ENCODE peak calls at places on chromosomes 2 and 18, in seven cellular contexts. C, W, D, Q, Y, G and P are unnamed samples.

GRCh38 chr18:77103181-77103875 is 29.3 kb downstream of the MBP start:
- DNase-seq in C (no peak), W (no peak), D (no peak), Q (no peak), Y (no peak), G (no peak), P (no peak)

GRCh38 chr18:41096504-41096903 is 858.5 kb upstream of the PIK3C3 start:
- DNase-seq in C (no peak), W (no peak), D (no peak), Q (no peak), Y (no peak), G (peak), P (no peak)

GRCh38 chr2:21422050-21422449 is 298.3 kb downstream of the TDRD15 start:
- DNase-seq in C (no peak), W (peak), D (peak), Q (no peak), Y (peak), G (no peak), P (no peak)

GRCh38 chr18:50410894-50411293 is 36.0 kb downstream of the SKA1 start:
- DNase-seq in C (no peak), W (no peak), D (no peak), Q (no peak), Y (no peak), G (no peak), P (no peak)

GRCh38 chr2:105575626-105576025 is 169.1 kb upstream of the NCK2 start:
- DNase-seq in C (no peak), W (no peak), D (no peak), Q (no peak), Y (no peak), G (no peak), P (no peak)

GRCh38 chr2:65377556-65378307 is 54.7 kb downstream of the SPRED2 start:
- DNase-seq in C (no peak), W (no peak), D (no peak), Q (no peak), Y (no peak), G (peak), P (peak)

GRCh38 chr2:37026050-37026449 is 58.1 kb downstream of the HEATR5B start:
- DNase-seq in C (no peak), W (peak), D (peak), Q (peak), Y (peak), G (no peak), P (no peak)

GRCh38 chr2:29115797-29116781 is 874 bp downstream of the CLIP4 start:
- DNase-seq in C (peak), W (no peak), D (no peak), Q (no peak), Y (no peak), G (peak), P (peak)

GRCh38 chr18:58615150-58616132 is 13.4 kb downstream of the ALPK2 start:
- DNase-seq in C (peak), W (no peak), D (no peak), Q (no peak), Y (no peak), G (no peak), P (no peak)

GRCh38 chr18:28091197-28091596 is 85.7 kb downstream of the CDH2 start:
- DNase-seq in C (no peak), W (no peak), D (no peak), Q (no peak), Y (peak), G (no peak), P (no peak)

GRCh38 chr2:145569108-145569507 is 1049.2 kb upstream of the ZEB2 start:
- DNase-seq in C (no peak), W (no peak), D (no peak), Q (no peak), Y (no peak), G (no peak), P (no peak)

GRCh38 chr2:200219400-200220113 is 86.9 kb upstream of the SPATS2L start:
- DNase-seq in C (no peak), W (no peak), D (no peak), Q (no peak), Y (peak), G (no peak), P (no peak)

GRCh38 chr18:48927286-48928080 is 23.3 kb downstream of the SMAD7 start:
- DNase-seq in C (no peak), W (no peak), D (no peak), Q (no peak), Y (no peak), G (no peak), P (no peak)

GRCh38 chr2:233244818-233245217 is 6.7 kb upstream of the ATG16L1 start:
- DNase-seq in C (no peak), W (no peak), D (no peak), Q (peak), Y (no peak), G (no peak), P (no peak)

GRCh38 chr18:3485153-3486149 is 35.5 kb downstream of the TGIF1 start:
- DNase-seq in C (no peak), W (no peak), D (no peak), Q (no peak), Y (no peak), G (no peak), P (no peak)

GRCh38 chr2:129619471-129619870 is 360.0 kb upstream of the RAB6C start:
- DNase-seq in C (no peak), W (no peak), D (no peak), Q (no peak), Y (no peak), G (no peak), P (no peak)

GRCh38 chr2:162795312-162795711 is 43.3 kb downstream of the KCNH7 start:
- DNase-seq in C (no peak), W (no peak), D (no peak), Q (no peak), Y (peak), G (no peak), P (no peak)

GRCh38 chr2:220619525-220620267 is 952.4 kb downstream of the EPHA4 start:
- DNase-seq in C (no peak), W (no peak), D (no peak), Q (peak), Y (no peak), G (no peak), P (no peak)

GRCh38 chr2:164430166-164430783 is 191.0 kb downstream of the GRB14 start:
- DNase-seq in C (no peak), W (no peak), D (no peak), Q (peak), Y (peak), G (peak), P (peak)

GRCh38 chr2:76953733-76954347 is 568.3 kb downstream of the LRRTM4 start:
- DNase-seq in C (peak), W (peak), D (no peak), Q (no peak), Y (peak), G (peak), P (peak)

GRCh38 chr2:69494126-69494525 is 56.9 kb upstream of the NFU1 start:
- DNase-seq in C (no peak), W (no peak), D (no peak), Q (no peak), Y (no peak), G (no peak), P (no peak)

GRCh38 chr18:39487932-39488331 is 1922.3 kb upstream of the CELF4 start:
- DNase-seq in C (no peak), W (no peak), D (no peak), Q (no peak), Y (no peak), G (no peak), P (no peak)

GRCh38 chr2:100767224-100767653 is 52.7 kb upstream of the NPAS2 start:
- DNase-seq in C (no peak), W (no peak), D (no peak), Q (peak), Y (no peak), G (peak), P (no peak)

GRCh38 chr18:79526468-79527460 is 131.0 kb downstream of the NFATC1 start:
- DNase-seq in C (no peak), W (no peak), D (no peak), Q (no peak), Y (no peak), G (peak), P (no peak)

GRCh38 chr2:45895477-45895876 is 244.0 kb downstream of the PRKCE start:
- DNase-seq in C (no peak), W (no peak), D (no peak), Q (no peak), Y (no peak), G (no peak), P (peak)
- H3K9ac ChIP-seq in C (no peak), W (no peak), D (no peak), Q (no peak), Y (no peak), G (no peak), P (no peak)

GRCh38 chr2:119808516-119809147 is 48.9 kb downstream of the PTPN4 start:
- DNase-seq in C (no peak), W (peak), D (no peak), Q (no peak), Y (no peak), G (peak), P (no peak)

GRCh38 chr2:119810039-119810630 is 50.4 kb downstream of the PTPN4 start:
- DNase-seq in C (no peak), W (no peak), D (no peak), Q (no peak), Y (peak), G (no peak), P (peak)

GRCh38 chr2:119814216-119814615 is 54.5 kb downstream of the PTPN4 start:
- DNase-seq in C (no peak), W (no peak), D (no peak), Q (no peak), Y (no peak), G (no peak), P (no peak)

DNA sequence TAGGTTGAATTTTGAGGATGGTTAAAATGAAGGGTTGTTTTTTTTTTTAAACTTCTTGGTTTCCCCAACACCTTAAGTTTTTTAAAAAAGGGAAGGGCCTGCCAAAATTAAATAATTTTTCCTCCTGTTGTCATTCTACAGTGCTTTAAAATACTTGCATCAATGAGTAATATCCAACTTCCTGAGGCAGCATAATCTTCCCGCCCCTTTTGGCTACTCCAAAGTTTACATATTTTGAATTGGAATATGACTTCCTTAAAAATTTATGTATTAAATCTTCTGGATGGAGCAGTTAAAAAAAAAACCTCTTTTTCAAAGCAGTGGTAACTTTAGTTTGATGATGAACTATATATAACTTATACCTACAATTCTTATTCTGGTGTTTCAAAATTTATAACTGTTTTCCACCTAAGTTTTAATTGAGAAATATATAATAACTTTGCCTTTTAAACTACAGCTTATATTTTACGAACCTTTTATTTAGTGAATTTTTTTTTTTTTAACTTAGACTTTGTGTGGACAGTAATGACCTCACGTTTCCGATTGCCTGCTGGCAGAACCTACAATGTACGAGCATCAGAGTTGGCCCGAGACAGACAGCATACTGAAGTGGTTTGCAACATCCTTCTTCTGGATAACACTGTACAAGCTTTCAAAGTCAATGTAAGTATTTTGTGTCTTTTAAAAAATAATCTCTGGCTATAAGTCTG is 49.8 kb downstream of the PTPN4 start:
- DNase-seq in C (no peak), W (no peak), D (no peak), Q (no peak), Y (no peak), G (peak), P (no peak)
- TF ChIP-seq POLR2AphosphoS5 in C (no peak), W (no peak), D (no peak), Q (no peak), Y (no peak), G (no peak), P (no peak)

GRCh38 chr2:219418570-219419189 is 503 bp downstream of the DES start:
- DNase-seq in C (no peak), W (no peak), D (no peak), Q (no peak), Y (no peak), G (no peak), P (no peak)
- TF ChIP-seq EZH2 in C (no peak), W (no peak), D (peak), Q (no peak), Y (no peak), G (peak), P (no peak)

GRCh38 chr2:3535794-3536681 is 16.7 kb upstream of the ADI1 start:
- DNase-seq in C (no peak), W (peak), D (no peak), Q (peak), Y (peak), G (peak), P (no peak)
- H3K9ac ChIP-seq in C (no peak), W (peak), D (no peak), Q (peak), Y (peak), G (peak), P (peak)

DNA sequence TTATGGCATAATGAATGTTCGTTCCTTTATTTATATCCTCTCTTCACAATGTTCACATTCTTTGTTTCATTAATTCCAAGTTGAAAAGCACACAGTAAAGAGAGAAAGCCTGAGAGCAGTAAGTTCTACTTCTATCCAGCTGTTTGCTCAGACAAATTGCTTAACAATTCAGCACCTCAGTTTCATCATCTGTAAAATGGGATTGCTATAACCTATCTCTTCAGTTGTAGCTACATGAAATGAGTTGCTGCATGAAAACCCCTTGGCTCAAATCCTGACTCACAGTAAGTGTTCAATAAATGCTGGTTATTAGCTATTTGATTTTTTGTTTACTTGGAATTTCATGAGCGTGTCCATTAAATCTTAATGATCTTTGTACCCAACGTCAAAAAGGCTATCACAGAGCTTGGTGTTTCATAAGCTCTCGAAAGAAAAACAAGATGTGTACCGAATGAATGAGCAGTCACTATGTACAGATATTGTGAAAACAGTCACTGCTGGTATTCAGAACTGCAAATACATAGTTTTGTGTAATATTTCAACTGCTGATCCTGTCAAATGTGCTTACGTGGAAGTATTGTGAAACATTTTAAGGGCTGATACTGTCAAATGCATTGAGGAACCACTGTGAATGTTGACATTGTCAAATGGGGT is 184.4 kb upstream of the KLHL29 start:
- DNase-seq in C (no peak), W (no peak), D (no peak), Q (no peak), Y (peak), G (no peak), P (no peak)
- TF ChIP-seq POLR2AphosphoS5 in C (no peak), W (no peak), D (no peak), Q (no peak), Y (no peak), G (no peak), P (no peak)